ENCODE peak calls at places on chromosomes 1 and 21, in four cellular contexts. R, E, M and P are unnamed samples.

GRCh38 chr1:56447732-56448276 is 131.6 kb downstream of the PLPP3 start:
- DNase-seq in R (no peak), E (no peak), M (no peak), P (no peak)

GRCh38 chr1:36835696-36836095 is 198.6 kb downstream of the GRIK3 start:
- DNase-seq in R (no peak), E (no peak), M (no peak), P (peak; percentile 51)

GRCh38 chr1:84946631-84947030 is 50.3 kb downstream of the MCOLN2 start:
- DNase-seq in R (peak; percentile 66), E (no peak), M (peak; percentile 16), P (no peak)

GRCh38 chr1:114482585-114482984 is 28.4 kb downstream of the TRIM33 start:
- DNase-seq in R (no peak), E (no peak), M (no peak), P (no peak)

GRCh38 chr21:32727728-32728454 is at the start of gene SYNJ1:
- DNase-seq in R (peak; percentile 98), E (peak; percentile 97), M (peak; percentile 96), P (peak; percentile 98)

GRCh38 chr21:27776925-27777553 is 810.2 kb upstream of the ADAMTS5 start:
- DNase-seq in R (no peak), E (no peak), M (no peak), P (no peak)

GRCh38 chr21:36104306-36105300 is 30.3 kb upstream of the CBR3 start:
- DNase-seq in R (peak; percentile 97), E (no peak), M (peak; percentile 58), P (no peak)

GRCh38 chr1:101136739-101137138 is 100.1 kb upstream of the S1PR1 start:
- DNase-seq in R (peak; percentile 37), E (no peak), M (peak; percentile 46), P (no peak)

GRCh38 chr1:15684468-15685283 is 556 bp downstream of the PLEKHM2 start:
- DNase-seq in R (peak; percentile 59), E (peak; percentile 61), M (no peak), P (peak; percentile 92)

GRCh38 chr1:234972411-234973191 is 156.0 kb downstream of the TOMM20 start:
- DNase-seq in R (no peak), E (no peak), M (no peak), P (no peak)

GRCh38 chr21:14991957-14992356 is 72.8 kb downstream of the NRIP1 start:
- DNase-seq in R (peak; percentile 33), E (no peak), M (no peak), P (no peak)

GRCh38 chr1:201500670-201501120 is 6.2 kb downstream of the CSRP1 start:
- DNase-seq in R (no peak), E (no peak), M (no peak), P (no peak)

GRCh38 chr21:45074048-45074817 is at the start of gene ADARB1:
- DNase-seq in R (peak; percentile 30), E (peak; percentile 90), M (peak; percentile 44), P (peak; percentile 98)

GRCh38 chr1:5594056-5594956 is 397.9 kb downstream of the NPHP4 start:
- DNase-seq in R (no peak), E (no peak), M (no peak), P (peak; percentile 39)

GRCh38 chr1:58870298-58870676 is 86.4 kb upstream of the JUN start:
- DNase-seq in R (no peak), E (no peak), M (peak; percentile 65), P (no peak)

GRCh38 chr1:10824821-10825540 is 28.5 kb upstream of the CASZ1 start:
- DNase-seq in R (no peak), E (peak; percentile 69), M (peak; percentile 25), P (peak; percentile 98)

GRCh38 chr1:182206628-182207239 is 145.2 kb upstream of the ZNF648 start:
- DNase-seq in R (no peak), E (peak; percentile 40), M (peak; percentile 33), P (peak; percentile 4)

GRCh38 chr21:45788198-45788597 is 144.7 kb downstream of the PCBP3 start:
- DNase-seq in R (no peak), E (no peak), M (no peak), P (no peak)

GRCh38 chr1:173205146-173206051 is 1.7 kb downstream of the TNFSF4 start:
- DNase-seq in R (no peak), E (peak; percentile 35), M (peak; percentile 55), P (no peak)

GRCh38 chr1:238900334-238900865 is 486.0 kb upstream of the CHRM3 start:
- DNase-seq in R (no peak), E (no peak), M (no peak), P (no peak)

GRCh38 chr1:19808351-19808750 is 6.7 kb downstream of the RNF186 start:
- DNase-seq in R (no peak), E (no peak), M (no peak), P (no peak)

GRCh38 chr1:10678852-10679251 is 117.6 kb downstream of the CASZ1 start:
- DNase-seq in R (no peak), E (no peak), M (no peak), P (no peak)